ENCODE peak calls at places on chromosomes 7 and 10, in seven cellular contexts. J is neural progenitor cell; U is kidney; X is H1; V is uterus; Y is heart left ventricle; H is CD8-positive, alpha-beta memory T cell. M is an unnamed sample.

GRCh38 chr7:123319911-123320310 is 120.1 kb upstream of the SLC13A1 start:
- DNase-seq in J (no peak), U (no peak), X (no peak), V (no peak), Y (no peak), H (no peak), M (no peak)

GRCh38 chr10:4656576-4657194 is 169.3 kb upstream of the AKR1E2 start:
- DNase-seq in J (peak; percentile 81), U (no peak), X (no peak), V (peak; percentile 53), Y (peak; percentile 66), H (peak; percentile 30), M (no peak)

GRCh38 chr10:30000802-30001571 is 58.4 kb downstream of the JCAD start:
- DNase-seq in J (no peak), U (peak; percentile 80), X (no peak), V (peak; percentile 65), Y (peak; percentile 51), H (no peak), M (no peak)

GRCh38 chr10:114708717-114709352 is 50.8 kb upstream of the ABLIM1 start:
- DNase-seq in J (no peak), U (no peak), X (no peak), V (no peak), Y (no peak), H (no peak), M (no peak)

GRCh38 chr10:122648599-122649428 is 50.8 kb downstream of the C10orf120 start:
- DNase-seq in J (peak; percentile 72), U (no peak), X (peak; percentile 88), V (no peak), Y (peak; percentile 48), H (no peak), M (no peak)

GRCh38 chr7:28410628-28411578 is 1.4 kb upstream of the CREB5 start:
- DNase-seq in J (peak; percentile 61), U (peak; percentile 71), X (peak; percentile 63), V (peak; percentile 54), Y (peak; percentile 63), H (no peak), M (no peak)

GRCh38 chr10:20885678-20886077 is 11.4 kb downstream of the NEBL start:
- DNase-seq in J (no peak), U (no peak), X (no peak), V (no peak), Y (no peak), H (no peak), M (no peak)

GRCh38 chr10:27771231-27771630 is 25.6 kb upstream of the MKX start:
- DNase-seq in J (no peak), U (no peak), X (no peak), V (no peak), Y (no peak), H (no peak), M (no peak)

GRCh38 chr10:6635784-6636183 is 55.7 kb upstream of the PRKCQ start:
- DNase-seq in J (no peak), U (no peak), X (no peak), V (no peak), Y (no peak), H (no peak), M (no peak)

GRCh38 chr7:47666164-47666862 is 84.4 kb upstream of the TNS3 start:
- DNase-seq in J (no peak), U (no peak), X (no peak), V (no peak), Y (no peak), H (no peak), M (no peak)

DNA sequence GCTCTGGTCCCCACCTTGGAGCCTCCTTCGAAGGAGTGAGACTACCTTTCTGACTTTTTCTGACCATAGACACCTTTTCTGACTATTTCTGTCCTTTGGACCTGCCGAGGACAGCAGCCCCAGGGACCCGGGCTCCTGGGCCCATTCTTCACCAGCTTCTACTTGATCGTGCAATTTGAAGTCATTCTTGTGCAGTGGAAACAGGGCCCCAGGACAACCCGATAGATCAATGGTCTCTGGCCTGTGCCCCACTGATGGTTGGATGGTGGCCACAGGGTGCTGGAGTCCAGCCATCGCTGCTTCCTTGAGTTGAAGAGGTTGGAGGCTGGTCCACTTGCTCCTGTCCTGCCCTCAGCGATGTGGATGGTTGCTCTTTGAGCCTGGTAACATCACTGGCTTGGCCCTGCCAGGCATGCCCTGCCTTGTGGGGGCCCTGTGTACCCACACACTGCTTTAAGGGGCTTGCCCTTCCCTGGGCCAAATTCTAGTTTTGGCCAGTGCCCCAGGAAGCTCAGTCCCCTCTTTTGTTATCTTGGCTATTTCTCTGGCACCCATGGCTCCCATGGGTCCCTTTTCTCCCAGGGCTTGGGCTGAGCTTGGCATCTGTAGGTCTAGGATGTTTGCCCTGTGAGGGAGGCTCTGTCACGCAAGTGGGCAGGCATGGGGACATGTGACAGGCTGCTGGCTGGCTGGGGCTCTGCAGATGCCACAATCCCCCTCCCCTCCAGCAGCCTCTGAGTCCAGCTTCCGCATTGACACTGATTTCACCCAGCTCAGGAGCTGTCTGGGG is 375.6 kb upstream of the NUPR2 start:
- DNase-seq in J (no peak), U (no peak), X (no peak), V (no peak), Y (no peak), H (no peak), M (no peak)
- H3K9me3 ChIP-seq in J (peaks cover 17% of the 10 kb centered on the region), U (peaks cover 27% of the 10 kb centered on the region), X (peaks cover 64% of the 10 kb centered on the region), V (no peaks in the 10 kb centered on the region), Y (no peaks in the 10 kb centered on the region), H (no peaks in the 10 kb centered on the region), M (no peaks in the 10 kb centered on the region)

GRCh38 chr7:9516672-9517071 is 1083.3 kb downstream of the NXPH1 start:
- DNase-seq in J (no peak), U (no peak), X (no peak), V (no peak), Y (no peak), H (no peak), M (no peak)
- H3K9me3 ChIP-seq in J (no peaks in the 10 kb centered on the region), U (no peaks in the 10 kb centered on the region), X (no peaks in the 10 kb centered on the region), V (no peaks in the 10 kb centered on the region), Y (no peaks in the 10 kb centered on the region), H (no peaks in the 10 kb centered on the region), M (no peaks in the 10 kb centered on the region)

DNA sequence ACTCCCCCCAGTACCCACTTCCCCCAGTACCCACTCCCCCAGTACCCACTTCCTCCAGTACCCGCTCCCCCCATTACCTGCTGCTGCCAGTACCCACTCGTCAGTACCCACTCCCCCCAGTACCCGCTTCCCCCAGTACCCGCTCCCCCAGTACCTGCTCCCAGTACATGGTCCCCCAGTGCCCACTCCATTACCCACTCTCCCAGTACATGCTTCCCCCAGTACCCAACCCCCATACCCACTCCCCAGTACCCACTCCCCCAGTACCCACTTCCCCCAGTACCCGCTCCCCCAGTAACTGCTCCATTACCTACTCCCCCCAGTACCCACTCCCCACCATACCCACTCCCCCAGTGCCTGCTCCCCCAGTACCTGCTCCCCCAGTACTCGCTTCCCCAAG is 550.6 kb downstream of the DNAJB6 start:
- DNase-seq in J (no peak), U (no peak), X (no peak), V (no peak), Y (no peak), H (no peak), M (no peak)
- H3K9me3 ChIP-seq in J (no peaks in the 10 kb centered on the region), U (no peaks in the 10 kb centered on the region), X (peaks cover 29% of the 10 kb centered on the region), V (no peaks in the 10 kb centered on the region), Y (no peaks in the 10 kb centered on the region), H (no peaks in the 10 kb centered on the region), M (no peaks in the 10 kb centered on the region)

GRCh38 chr7:157475601-157476000 is 138.8 kb downstream of the DNAJB6 start:
- DNase-seq in J (no peak), U (no peak), X (no peak), V (no peak), Y (no peak), H (no peak), M (no peak)
- H3K9me3 ChIP-seq in J (no peaks in the 10 kb centered on the region), U (peaks cover 15% of the 10 kb centered on the region), X (peaks cover 14% of the 10 kb centered on the region), V (no peaks in the 10 kb centered on the region), Y (no peaks in the 10 kb centered on the region), H (peaks cover 14% of the 10 kb centered on the region), M (peaks cover 7% of the 10 kb centered on the region)

GRCh38 chr7:99326408-99326782 is 697 bp downstream of the ARPC1A start:
- DNase-seq in J (no peak), U (no peak), X (no peak), V (no peak), Y (no peak), H (no peak), M (no peak)
- H3K9me3 ChIP-seq in J (no peaks in the 10 kb centered on the region), U (no peaks in the 10 kb centered on the region), X (no peaks in the 10 kb centered on the region), V (no peaks in the 10 kb centered on the region), Y (no peaks in the 10 kb centered on the region), H (no peaks in the 10 kb centered on the region), M (no peaks in the 10 kb centered on the region)

GRCh38 chr7:44595934-44596635 is 10.3 kb upstream of the OGDH start:
- DNase-seq in J (no peak), U (no peak), X (no peak), V (no peak), Y (no peak), H (no peak), M (no peak)
- H3K9me3 ChIP-seq in J (no peaks in the 10 kb centered on the region), U (no peaks in the 10 kb centered on the region), X (no peaks in the 10 kb centered on the region), V (no peaks in the 10 kb centered on the region), Y (no peaks in the 10 kb centered on the region), H (no peaks in the 10 kb centered on the region), M (no peaks in the 10 kb centered on the region)

GRCh38 chr7:65002972-65003585 is 3.4 kb downstream of the ERV3-1 start:
- DNase-seq in J (no peak), U (no peak), X (no peak), V (no peak), Y (no peak), H (no peak), M (no peak)
- H3K9me3 ChIP-seq in J (peaks cover 16% of the 10 kb centered on the region), U (no peaks in the 10 kb centered on the region), X (peaks cover 15% of the 10 kb centered on the region), V (no peaks in the 10 kb centered on the region), Y (no peaks in the 10 kb centered on the region), H (peaks cover 3% of the 10 kb centered on the region), M (no peaks in the 10 kb centered on the region)

GRCh38 chr7:57215423-57215822 is 83.2 kb upstream of the ZNF479 start:
- DNase-seq in J (no peak), U (peak; percentile 48), X (no peak), V (no peak), Y (no peak), H (no peak), M (no peak)

GRCh38 chr7:57216340-57216739 is 84.1 kb upstream of the ZNF479 start:
- DNase-seq in J (no peak), U (peak; percentile 18), X (no peak), V (no peak), Y (no peak), H (no peak), M (no peak)

GRCh38 chr7:57220746-57221145 is 88.5 kb upstream of the ZNF479 start:
- DNase-seq in J (no peak), U (peak; percentile 23), X (no peak), V (no peak), Y (no peak), H (no peak), M (no peak)

GRCh38 chr7:57218196-57218716 is 86.0 kb upstream of the ZNF479 start:
- DNase-seq in J (no peak), U (peak; percentile 29), X (no peak), V (no peak), Y (no peak), H (no peak), M (no peak)
- H3K9me3 ChIP-seq in J (peaks cover 6% of the 10 kb centered on the region), U (peaks cover 3% of the 10 kb centered on the region), X (peaks cover 61% of the 10 kb centered on the region), V (no peaks in the 10 kb centered on the region), Y (no peaks in the 10 kb centered on the region), H (no peaks in the 10 kb centered on the region), M (no peaks in the 10 kb centered on the region)

DNA sequence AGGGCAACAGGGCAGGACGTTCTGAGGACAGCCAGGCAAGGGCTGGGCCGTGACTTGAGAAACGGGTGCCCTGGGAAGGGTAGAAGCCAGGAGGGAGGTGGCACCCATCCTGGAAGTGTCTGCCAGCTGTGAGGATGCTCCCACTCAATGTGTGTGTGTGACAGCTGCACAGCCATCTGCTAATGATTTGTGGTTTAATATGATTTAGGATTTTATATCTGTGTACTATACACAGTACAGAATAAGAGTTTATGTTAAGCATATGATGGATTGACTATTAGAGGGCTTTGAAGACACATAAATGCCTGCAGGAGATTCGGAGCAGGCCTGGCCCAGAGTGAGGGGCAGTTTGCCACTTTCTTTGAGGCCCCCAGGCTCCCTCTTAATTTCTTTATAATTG is 81.6 kb upstream of the VIPR2 start:
- DNase-seq in J (no peak), U (no peak), X (no peak), V (no peak), Y (no peak), H (no peak), M (no peak)
- H3K9me3 ChIP-seq in J (no peaks in the 10 kb centered on the region), U (no peaks in the 10 kb centered on the region), X (peaks cover 53% of the 10 kb centered on the region), V (no peaks in the 10 kb centered on the region), Y (no peaks in the 10 kb centered on the region), H (no peaks in the 10 kb centered on the region), M (no peaks in the 10 kb centered on the region)

M was measured in CD4-positive, alpha-beta memory T cell.